ENCODE peak calls at places on chromosomes 1 and 21, in ten cellular contexts. One of them, this sample, is unnamed.

GRCh38 chr1:8447616-8448150 is 129.8 kb downstream of the SLC45A1 start:
- DNase-seq in ELR: no peak
- DNase-seq in hypothalamus: no peak
- DNase-seq in fibroblast of mammary gland: no peak
- DNase-seq in naive thymus-derived CD8-positive, alpha-beta T cell: no peak
- DNase-seq in mesenteric fat pad: no peak
- DNase-seq in mesothelial cell of epicardium: no peak
- DNase-seq in NCI-H1930: no peak
- DNase-seq in activated T-cell treated with anti-CD3 and anti-CD28 coated beads for 24 hours: no peak
- DNase-seq in WTC11: no peak
- DNase-seq in this sample: no peak

GRCh38 chr1:112538883-112539282 is 30.1 kb downstream of the WNT2B start:
- DNase-seq in NCI-H1930: no peak
- DNase-seq in mesenteric fat pad: no peak
- DNase-seq in hypothalamus: no peak
- DNase-seq in WTC11: no peak
- DNase-seq in mesothelial cell of epicardium: no peak
- DNase-seq in ELR: no peak
- DNase-seq in activated T-cell treated with anti-CD3 and anti-CD28 coated beads for 24 hours: no peak
- DNase-seq in fibroblast of mammary gland: no peak
- DNase-seq in naive thymus-derived CD8-positive, alpha-beta T cell: no peak
- DNase-seq in this sample: no peak

GRCh38 chr1:43292151-43292550 is 6.8 kb upstream of the C1orf210 start:
- DNase-seq in hypothalamus: no peak
- DNase-seq in naive thymus-derived CD8-positive, alpha-beta T cell: no peak
- DNase-seq in activated T-cell treated with anti-CD3 and anti-CD28 coated beads for 24 hours: no peak
- DNase-seq in fibroblast of mammary gland: no peak
- DNase-seq in NCI-H1930: no peak
- DNase-seq in mesothelial cell of epicardium: no peak
- DNase-seq in ELR: no peak
- DNase-seq in WTC11: no peak
- DNase-seq in mesenteric fat pad: no peak
- DNase-seq in this sample: no peak

GRCh38 chr1:10057305-10057704 is 24.5 kb downstream of the UBE4B start:
- DNase-seq in activated T-cell treated with anti-CD3 and anti-CD28 coated beads for 24 hours: no peak
- DNase-seq in mesothelial cell of epicardium: no peak
- DNase-seq in hypothalamus: no peak
- DNase-seq in naive thymus-derived CD8-positive, alpha-beta T cell: no peak
- DNase-seq in NCI-H1930: no peak
- DNase-seq in WTC11: no peak
- DNase-seq in ELR: peak; percentile 67
- DNase-seq in fibroblast of mammary gland: peak; percentile 70
- DNase-seq in mesenteric fat pad: no peak
- DNase-seq in this sample: no peak

GRCh38 chr1:74995848-74996247 is 138.3 kb upstream of the LHX8 start:
- DNase-seq in fibroblast of mammary gland: no peak
- DNase-seq in hypothalamus: no peak
- DNase-seq in mesenteric fat pad: no peak
- DNase-seq in naive thymus-derived CD8-positive, alpha-beta T cell: no peak
- DNase-seq in NCI-H1930: no peak
- DNase-seq in mesothelial cell of epicardium: no peak
- DNase-seq in ELR: no peak
- DNase-seq in activated T-cell treated with anti-CD3 and anti-CD28 coated beads for 24 hours: no peak
- DNase-seq in WTC11: no peak
- DNase-seq in this sample: no peak

GRCh38 chr1:211713231-211713630 is 37.8 kb upstream of the NEK2 start:
- DNase-seq in naive thymus-derived CD8-positive, alpha-beta T cell: no peak
- DNase-seq in NCI-H1930: no peak
- DNase-seq in WTC11: no peak
- DNase-seq in activated T-cell treated with anti-CD3 and anti-CD28 coated beads for 24 hours: no peak
- DNase-seq in mesothelial cell of epicardium: no peak
- DNase-seq in ELR: no peak
- DNase-seq in hypothalamus: no peak
- DNase-seq in mesenteric fat pad: peak; percentile 33
- DNase-seq in fibroblast of mammary gland: no peak
- DNase-seq in this sample: no peak

GRCh38 chr21:29638138-29638537 is 301.7 kb downstream of the GRIK1 start:
- DNase-seq in naive thymus-derived CD8-positive, alpha-beta T cell: no peak
- DNase-seq in activated T-cell treated with anti-CD3 and anti-CD28 coated beads for 24 hours: no peak
- DNase-seq in hypothalamus: no peak
- DNase-seq in mesenteric fat pad: no peak
- DNase-seq in NCI-H1930: no peak
- DNase-seq in fibroblast of mammary gland: no peak
- DNase-seq in WTC11: no peak
- DNase-seq in mesothelial cell of epicardium: no peak
- DNase-seq in ELR: no peak
- DNase-seq in this sample: no peak

GRCh38 chr1:178938959-178939317 is 68.1 kb upstream of the ANGPTL1 start:
- DNase-seq in mesothelial cell of epicardium: no peak
- DNase-seq in naive thymus-derived CD8-positive, alpha-beta T cell: no peak
- DNase-seq in WTC11: no peak
- DNase-seq in NCI-H1930: no peak
- DNase-seq in activated T-cell treated with anti-CD3 and anti-CD28 coated beads for 24 hours: no peak
- DNase-seq in hypothalamus: peak; percentile 38
- DNase-seq in ELR: no peak
- DNase-seq in mesenteric fat pad: peak; percentile 90
- DNase-seq in fibroblast of mammary gland: peak; percentile 87
- DNase-seq in this sample: no peak

GRCh38 chr1:150981805-150982712 is at the start of gene ANXA9:
- DNase-seq in fibroblast of mammary gland: peak; percentile 31
- DNase-seq in naive thymus-derived CD8-positive, alpha-beta T cell: no peak
- DNase-seq in mesothelial cell of epicardium: no peak
- DNase-seq in mesenteric fat pad: no peak
- DNase-seq in WTC11: peak; percentile 43
- DNase-seq in activated T-cell treated with anti-CD3 and anti-CD28 coated beads for 24 hours: no peak
- DNase-seq in NCI-H1930: no peak
- DNase-seq in hypothalamus: no peak
- DNase-seq in ELR: no peak
- DNase-seq in this sample: no peak

GRCh38 chr21:29287383-29287782 is 11.3 kb upstream of the BACH1 start:
- DNase-seq in ELR: peak; percentile 40
- DNase-seq in WTC11: no peak
- DNase-seq in activated T-cell treated with anti-CD3 and anti-CD28 coated beads for 24 hours: no peak
- DNase-seq in hypothalamus: no peak
- DNase-seq in fibroblast of mammary gland: peak; percentile 44
- DNase-seq in NCI-H1930: no peak
- DNase-seq in naive thymus-derived CD8-positive, alpha-beta T cell: no peak
- DNase-seq in mesothelial cell of epicardium: no peak
- DNase-seq in mesenteric fat pad: no peak
- DNase-seq in this sample: no peak

GRCh38 chr1:183306317-183307042 is 111.7 kb downstream of the NMNAT2 start:
- DNase-seq in hypothalamus: no peak
- DNase-seq in NCI-H1930: no peak
- DNase-seq in mesothelial cell of epicardium: no peak
- DNase-seq in activated T-cell treated with anti-CD3 and anti-CD28 coated beads for 24 hours: no peak
- DNase-seq in mesenteric fat pad: no peak
- DNase-seq in WTC11: no peak
- DNase-seq in fibroblast of mammary gland: no peak
- DNase-seq in ELR: peak; percentile 48
- DNase-seq in naive thymus-derived CD8-positive, alpha-beta T cell: no peak
- DNase-seq in this sample: no peak

GRCh38 chr1:197234581-197234980 is 33.5 kb upstream of the CRB1 start:
- DNase-seq in NCI-H1930: no peak
- DNase-seq in activated T-cell treated with anti-CD3 and anti-CD28 coated beads for 24 hours: no peak
- DNase-seq in mesenteric fat pad: no peak
- DNase-seq in fibroblast of mammary gland: no peak
- DNase-seq in ELR: no peak
- DNase-seq in WTC11: no peak
- DNase-seq in naive thymus-derived CD8-positive, alpha-beta T cell: no peak
- DNase-seq in mesothelial cell of epicardium: no peak
- DNase-seq in hypothalamus: peak; percentile 5
- DNase-seq in this sample: no peak

GRCh38 chr1:42157667-42158066 is 4.5 kb downstream of the GUCA2B start:
- DNase-seq in mesenteric fat pad: no peak
- DNase-seq in naive thymus-derived CD8-positive, alpha-beta T cell: no peak
- DNase-seq in mesothelial cell of epicardium: no peak
- DNase-seq in hypothalamus: no peak
- DNase-seq in ELR: no peak
- DNase-seq in NCI-H1930: no peak
- DNase-seq in fibroblast of mammary gland: no peak
- DNase-seq in activated T-cell treated with anti-CD3 and anti-CD28 coated beads for 24 hours: no peak
- DNase-seq in WTC11: no peak
- DNase-seq in this sample: no peak

GRCh38 chr1:19313636-19313959 is 1.5 kb downstream of the SLC66A1 start:
- DNase-seq in NCI-H1930: no peak
- DNase-seq in mesothelial cell of epicardium: no peak
- DNase-seq in hypothalamus: no peak
- DNase-seq in naive thymus-derived CD8-positive, alpha-beta T cell: no peak
- DNase-seq in fibroblast of mammary gland: no peak
- DNase-seq in activated T-cell treated with anti-CD3 and anti-CD28 coated beads for 24 hours: no peak
- DNase-seq in mesenteric fat pad: no peak
- DNase-seq in WTC11: no peak
- DNase-seq in ELR: no peak
- DNase-seq in this sample: no peak

GRCh38 chr1:187689137-187689536 is 860.4 kb downstream of the PLA2G4A start:
- DNase-seq in NCI-H1930: no peak
- DNase-seq in naive thymus-derived CD8-positive, alpha-beta T cell: no peak
- DNase-seq in activated T-cell treated with anti-CD3 and anti-CD28 coated beads for 24 hours: no peak
- DNase-seq in fibroblast of mammary gland: peak; percentile 76
- DNase-seq in mesothelial cell of epicardium: no peak
- DNase-seq in mesenteric fat pad: no peak
- DNase-seq in ELR: no peak
- DNase-seq in hypothalamus: peak; percentile 1
- DNase-seq in WTC11: no peak
- DNase-seq in this sample: no peak

GRCh38 chr1:13585996-13586395 is 2.4 kb downstream of the PDPN start:
- DNase-seq in ELR: no peak
- DNase-seq in NCI-H1930: no peak
- DNase-seq in activated T-cell treated with anti-CD3 and anti-CD28 coated beads for 24 hours: no peak
- DNase-seq in mesenteric fat pad: no peak
- DNase-seq in WTC11: no peak
- DNase-seq in fibroblast of mammary gland: no peak
- DNase-seq in mesothelial cell of epicardium: no peak
- DNase-seq in hypothalamus: peak; percentile 10
- DNase-seq in naive thymus-derived CD8-positive, alpha-beta T cell: no peak
- DNase-seq in this sample: no peak

This sample was measured in progenitor cell of endocrine pancreas.